ENCODE peak calls at places on chromosomes 4 and X, in ten cellular contexts. One of them, this sample, is unnamed.

GRCh38 chr4:149176019-149176418 is 639.6 kb downstream of the IQCM start:
- DNase-seq in omental fat pad: no peak
- DNase-seq in D721Med: no peak
- DNase-seq in A549: no peak
- DNase-seq in progenitor cell of endocrine pancreas: no peak
- DNase-seq in transverse colon: peak; percentile 10
- DNase-seq in Caco-2: peak; percentile 31
- DNase-seq in brain microvascular endothelial cell: no peak
- DNase-seq in GM13976: no peak
- DNase-seq in HFFc6: no peak
- DNase-seq in this sample: peak; percentile 13

GRCh38 chr4:138897818-138898226 is 117.8 kb upstream of the NOCT start:
- DNase-seq in omental fat pad: no peak
- DNase-seq in D721Med: no peak
- DNase-seq in A549: no peak
- DNase-seq in progenitor cell of endocrine pancreas: no peak
- DNase-seq in transverse colon: no peak
- DNase-seq in Caco-2: peak; percentile 61
- DNase-seq in brain microvascular endothelial cell: peak; percentile 93
- DNase-seq in GM13976: no peak
- DNase-seq in HFFc6: peak; percentile 97
- DNase-seq in this sample: peak; percentile 50

GRCh38 chr4:150402968-150403367 is 179.0 kb upstream of the MAB21L2 start:
- DNase-seq in omental fat pad: no peak
- DNase-seq in D721Med: no peak
- DNase-seq in A549: no peak
- DNase-seq in progenitor cell of endocrine pancreas: no peak
- DNase-seq in transverse colon: peak; percentile 64
- DNase-seq in Caco-2: no peak
- DNase-seq in brain microvascular endothelial cell: no peak
- DNase-seq in GM13976: no peak
- DNase-seq in HFFc6: no peak
- DNase-seq in this sample: peak; percentile 8

GRCh38 chrX:68699960-68700746 is 52.7 kb downstream of the STARD8 start:
- DNase-seq in omental fat pad: no peak
- DNase-seq in D721Med: no peak
- DNase-seq in A549: no peak
- DNase-seq in progenitor cell of endocrine pancreas: no peak
- DNase-seq in transverse colon: no peak
- DNase-seq in Caco-2: no peak
- DNase-seq in brain microvascular endothelial cell: no peak
- DNase-seq in GM13976: no peak
- DNase-seq in HFFc6: peak; percentile 43
- DNase-seq in this sample: peak; percentile 30

GRCh38 chr4:143558823-143559756 is 45.6 kb downstream of the SMARCA5 start:
- DNase-seq in omental fat pad: no peak
- DNase-seq in D721Med: no peak
- DNase-seq in A549: peak; percentile 34
- DNase-seq in progenitor cell of endocrine pancreas: peak; percentile 42
- DNase-seq in transverse colon: peak; percentile 79
- DNase-seq in Caco-2: peak; percentile 92
- DNase-seq in brain microvascular endothelial cell: peak; percentile 24
- DNase-seq in GM13976: peak; percentile 72
- DNase-seq in HFFc6: no peak
- DNase-seq in this sample: peak; percentile 19

GRCh38 chrX:1178580-1179057 is 33.8 kb downstream of the CRLF2 start:
- DNase-seq in omental fat pad: no peak
- DNase-seq in D721Med: no peak
- DNase-seq in A549: no peak
- DNase-seq in progenitor cell of endocrine pancreas: no peak
- DNase-seq in transverse colon: no peak
- DNase-seq in Caco-2: no peak
- DNase-seq in brain microvascular endothelial cell: no peak
- DNase-seq in GM13976: no peak
- DNase-seq in HFFc6: peak; percentile 68
- DNase-seq in this sample: no peak

GRCh38 chr4:47930971-47931804 is 16.8 kb upstream of the NFXL1 start:
- DNase-seq in omental fat pad: no peak
- DNase-seq in D721Med: no peak
- DNase-seq in A549: no peak
- DNase-seq in progenitor cell of endocrine pancreas: no peak
- DNase-seq in transverse colon: no peak
- DNase-seq in Caco-2: no peak
- DNase-seq in brain microvascular endothelial cell: peak; percentile 49
- DNase-seq in GM13976: no peak
- DNase-seq in HFFc6: peak; percentile 44
- DNase-seq in this sample: peak; percentile 53

GRCh38 chr4:6594826-6595355 is 19.9 kb downstream of the MAN2B2 start:
- DNase-seq in omental fat pad: no peak
- DNase-seq in D721Med: no peak
- DNase-seq in A549: no peak
- DNase-seq in progenitor cell of endocrine pancreas: no peak
- DNase-seq in transverse colon: no peak
- DNase-seq in Caco-2: no peak
- DNase-seq in brain microvascular endothelial cell: no peak
- DNase-seq in GM13976: no peak
- DNase-seq in HFFc6: peak; percentile 43
- DNase-seq in this sample: no peak

GRCh38 chr4:185534850-185535761 is at the start of gene PDLIM3:
- DNase-seq in omental fat pad: no peak
- DNase-seq in D721Med: peak; percentile 54
- DNase-seq in A549: peak; percentile 21
- DNase-seq in progenitor cell of endocrine pancreas: peak; percentile 55
- DNase-seq in transverse colon: peak; percentile 58
- DNase-seq in Caco-2: peak; percentile 52
- DNase-seq in brain microvascular endothelial cell: peak; percentile 19
- DNase-seq in GM13976: peak; percentile 62
- DNase-seq in HFFc6: no peak
- DNase-seq in this sample: no peak

GRCh38 chr4:98861100-98861499 is 67.8 kb downstream of the EIF4E start:
- DNase-seq in omental fat pad: no peak
- DNase-seq in D721Med: no peak
- DNase-seq in A549: no peak
- DNase-seq in progenitor cell of endocrine pancreas: no peak
- DNase-seq in transverse colon: no peak
- DNase-seq in Caco-2: no peak
- DNase-seq in brain microvascular endothelial cell: no peak
- DNase-seq in GM13976: no peak
- DNase-seq in HFFc6: no peak
- DNase-seq in this sample: no peak

GRCh38 chr4:47907247-47907646 is 7.1 kb downstream of the NFXL1 start:
- DNase-seq in omental fat pad: no peak
- DNase-seq in D721Med: no peak
- DNase-seq in A549: no peak
- DNase-seq in progenitor cell of endocrine pancreas: no peak
- DNase-seq in transverse colon: no peak
- DNase-seq in Caco-2: no peak
- DNase-seq in brain microvascular endothelial cell: no peak
- DNase-seq in GM13976: no peak
- DNase-seq in HFFc6: no peak
- DNase-seq in this sample: no peak

GRCh38 chrX:4547218-4547836 is 833.9 kb upstream of the PRKX start:
- DNase-seq in omental fat pad: no peak
- DNase-seq in D721Med: no peak
- DNase-seq in A549: peak; percentile 4
- DNase-seq in progenitor cell of endocrine pancreas: peak; percentile 51
- DNase-seq in transverse colon: peak; percentile 32
- DNase-seq in Caco-2: no peak
- DNase-seq in brain microvascular endothelial cell: peak; percentile 11
- DNase-seq in GM13976: peak; percentile 36
- DNase-seq in HFFc6: peak; percentile 1
- DNase-seq in this sample: peak; percentile 48

DNA sequence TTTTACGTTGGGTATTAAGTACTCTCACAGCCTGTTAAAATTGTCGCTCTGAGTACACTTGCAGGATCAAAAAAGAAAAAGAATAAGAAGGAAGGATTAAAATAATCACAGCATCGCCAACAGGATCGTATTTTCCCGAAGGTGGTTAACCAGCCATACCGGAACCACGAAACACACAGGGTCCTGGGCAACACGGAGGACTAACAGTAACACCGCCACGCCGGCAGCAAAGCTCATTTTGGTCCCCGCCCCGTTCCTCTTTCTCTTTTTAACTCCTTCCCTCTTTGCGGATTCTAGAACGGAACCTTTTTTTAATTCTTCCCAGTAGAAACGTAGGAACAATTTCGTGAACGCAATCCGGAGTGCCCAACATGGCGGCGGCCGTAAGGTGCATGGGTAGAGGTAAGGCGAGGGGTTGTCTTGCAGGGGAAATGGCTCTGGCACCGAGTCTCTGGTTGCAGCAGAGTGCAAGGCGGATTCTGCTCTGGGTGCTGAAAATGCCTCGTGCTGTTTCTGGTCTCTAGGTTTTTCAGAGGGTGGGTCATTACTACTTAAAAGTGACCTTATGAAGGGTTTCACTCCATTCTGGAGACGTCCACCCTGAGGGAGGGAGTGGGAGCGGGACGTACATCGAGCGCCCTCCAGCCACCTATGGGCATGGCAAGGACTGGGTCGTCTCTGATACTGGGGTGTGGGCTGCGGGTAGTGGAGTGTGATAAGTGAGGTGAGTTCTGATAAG is at the start of gene MRPL1:
- DNase-seq in omental fat pad: peak; percentile 47
- DNase-seq in D721Med: no peak
- DNase-seq in A549: peak; percentile 74
- DNase-seq in progenitor cell of endocrine pancreas: peak; percentile 51
- DNase-seq in transverse colon: peak; percentile 91
- DNase-seq in Caco-2: peak; percentile 89
- DNase-seq in brain microvascular endothelial cell: peak; percentile 94
- DNase-seq in GM13976: peak; percentile 74
- DNase-seq in HFFc6: peak; percentile 96
- DNase-seq in this sample: peak; percentile 96
- TF ChIP-seq CTCF in omental fat pad: no peak
- TF ChIP-seq CTCF in D721Med: no peak
- TF ChIP-seq CTCF in A549: no peak
- TF ChIP-seq CTCF in progenitor cell of endocrine pancreas: no peak
- TF ChIP-seq CTCF in transverse colon: no peak
- TF ChIP-seq CTCF in Caco-2: no peak
- TF ChIP-seq CTCF in brain microvascular endothelial cell: no peak
- TF ChIP-seq CTCF in GM13976: peak; percentile 21
- TF ChIP-seq CTCF in HFFc6: peak; percentile 36
- TF ChIP-seq CTCF in this sample: no peak

DNA sequence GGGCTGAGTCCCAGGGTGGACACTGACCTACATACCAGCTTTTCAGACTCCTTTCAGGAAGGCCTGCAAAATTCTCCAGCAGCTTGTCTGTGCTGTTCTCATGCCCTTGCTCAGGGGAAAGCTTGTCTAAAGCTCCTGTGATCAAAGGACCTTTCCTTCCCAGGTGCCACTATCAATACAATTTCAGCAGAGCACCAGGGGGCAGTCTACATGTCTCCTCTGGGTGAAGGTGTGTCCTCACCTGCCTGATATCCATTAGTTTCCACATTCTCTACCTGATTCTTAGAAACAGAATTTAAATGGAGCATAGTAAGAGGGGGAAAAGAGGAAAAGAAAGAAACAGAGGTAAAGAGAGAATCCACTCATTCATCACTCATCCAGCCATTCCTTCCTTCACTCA is 114.2 kb downstream of the PPARGC1A start:
- DNase-seq in omental fat pad: no peak
- DNase-seq in D721Med: no peak
- DNase-seq in A549: no peak
- DNase-seq in progenitor cell of endocrine pancreas: no peak
- DNase-seq in transverse colon: no peak
- DNase-seq in Caco-2: no peak
- DNase-seq in brain microvascular endothelial cell: no peak
- DNase-seq in GM13976: no peak
- DNase-seq in HFFc6: no peak
- DNase-seq in this sample: peak; percentile 36
- TF ChIP-seq CTCF in omental fat pad: no peak
- TF ChIP-seq CTCF in D721Med: no peak
- TF ChIP-seq CTCF in A549: no peak
- TF ChIP-seq CTCF in progenitor cell of endocrine pancreas: peak; percentile 40
- TF ChIP-seq CTCF in transverse colon: no peak
- TF ChIP-seq CTCF in Caco-2: peak; percentile 15
- TF ChIP-seq CTCF in brain microvascular endothelial cell: peak; percentile 19
- TF ChIP-seq CTCF in GM13976: no peak
- TF ChIP-seq CTCF in HFFc6: no peak
- TF ChIP-seq CTCF in this sample: peak; percentile 25

GRCh38 chr4:140427919-140428471 is 547 bp upstream of the CLGN start:
- DNase-seq in omental fat pad: no peak
- DNase-seq in D721Med: no peak
- DNase-seq in A549: no peak
- DNase-seq in progenitor cell of endocrine pancreas: no peak
- DNase-seq in transverse colon: no peak
- DNase-seq in Caco-2: no peak
- DNase-seq in brain microvascular endothelial cell: no peak
- DNase-seq in GM13976: no peak
- DNase-seq in HFFc6: no peak
- DNase-seq in this sample: peak; percentile 69

GRCh38 chr4:140423106-140423505 is 4.3 kb downstream of the CLGN start:
- DNase-seq in omental fat pad: no peak
- DNase-seq in D721Med: no peak
- DNase-seq in A549: no peak
- DNase-seq in progenitor cell of endocrine pancreas: no peak
- DNase-seq in transverse colon: no peak
- DNase-seq in Caco-2: no peak
- DNase-seq in brain microvascular endothelial cell: no peak
- DNase-seq in GM13976: no peak
- DNase-seq in HFFc6: no peak
- DNase-seq in this sample: no peak

GRCh38 chr4:140427104-140427918 is at the start of gene CLGN:
- DNase-seq in omental fat pad: no peak
- DNase-seq in D721Med: peak; percentile 57
- DNase-seq in A549: peak; percentile 63
- DNase-seq in progenitor cell of endocrine pancreas: peak; percentile 88
- DNase-seq in transverse colon: peak; percentile 70
- DNase-seq in Caco-2: peak; percentile 79
- DNase-seq in brain microvascular endothelial cell: peak; percentile 22
- DNase-seq in GM13976: peak; percentile 80
- DNase-seq in HFFc6: no peak
- DNase-seq in this sample: peak; percentile 65

DNA sequence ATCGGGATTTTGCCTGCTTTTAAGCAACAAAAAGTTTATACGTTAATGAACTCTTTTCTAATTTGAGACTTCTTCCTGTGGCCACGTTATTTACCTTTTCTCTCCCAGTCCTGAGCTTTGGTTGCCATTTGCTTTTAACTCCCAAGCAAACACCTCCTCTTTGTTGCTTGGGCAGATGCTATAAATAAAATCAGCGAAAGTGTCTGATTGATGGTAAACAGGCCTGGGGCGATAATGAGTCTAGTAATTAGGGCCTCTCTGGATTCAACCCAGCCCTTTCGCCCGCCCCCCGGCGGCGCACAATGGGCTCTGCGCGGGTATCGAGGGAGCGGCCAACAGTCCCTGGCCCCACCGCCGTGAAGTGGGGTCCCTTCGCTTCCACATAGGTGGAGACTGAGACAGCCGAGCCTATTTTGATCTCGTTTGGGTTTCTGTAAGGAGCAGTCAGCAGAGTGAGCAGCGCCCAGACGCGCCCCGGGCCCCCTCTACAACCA is 791 bp downstream of the CLGN start:
- DNase-seq in omental fat pad: no peak
- DNase-seq in D721Med: peak; percentile 15
- DNase-seq in A549: peak; percentile 13
- DNase-seq in progenitor cell of endocrine pancreas: peak; percentile 21
- DNase-seq in transverse colon: no peak
- DNase-seq in Caco-2: no peak
- DNase-seq in brain microvascular endothelial cell: no peak
- DNase-seq in GM13976: no peak
- DNase-seq in HFFc6: no peak
- DNase-seq in this sample: no peak
- TF ChIP-seq CTCF in omental fat pad: no peak
- TF ChIP-seq CTCF in D721Med: peak; percentile 20
- TF ChIP-seq CTCF in A549: no peak
- TF ChIP-seq CTCF in progenitor cell of endocrine pancreas: peak; percentile 42
- TF ChIP-seq CTCF in transverse colon: no peak
- TF ChIP-seq CTCF in Caco-2: peak; percentile 20
- TF ChIP-seq CTCF in brain microvascular endothelial cell: peak; percentile 41
- TF ChIP-seq CTCF in GM13976: no peak
- TF ChIP-seq CTCF in HFFc6: no peak
- TF ChIP-seq CTCF in this sample: no peak

GRCh38 chr4:103996059-103996458 is 276.3 kb upstream of the TACR3 start:
- DNase-seq in omental fat pad: no peak
- DNase-seq in D721Med: peak; percentile 9
- DNase-seq in A549: no peak
- DNase-seq in progenitor cell of endocrine pancreas: no peak
- DNase-seq in transverse colon: no peak
- DNase-seq in Caco-2: no peak
- DNase-seq in brain microvascular endothelial cell: no peak
- DNase-seq in GM13976: no peak
- DNase-seq in HFFc6: no peak
- DNase-seq in this sample: peak; percentile 75
- TF ChIP-seq CTCF in omental fat pad: no peak
- TF ChIP-seq CTCF in D721Med: peak; percentile 68
- TF ChIP-seq CTCF in A549: peak; percentile 32
- TF ChIP-seq CTCF in progenitor cell of endocrine pancreas: peak; percentile 23
- TF ChIP-seq CTCF in transverse colon: no peak
- TF ChIP-seq CTCF in Caco-2: no peak
- TF ChIP-seq CTCF in brain microvascular endothelial cell: no peak
- TF ChIP-seq CTCF in GM13976: no peak
- TF ChIP-seq CTCF in HFFc6: no peak
- TF ChIP-seq CTCF in this sample: peak; percentile 35

This sample was measured in MCF 10A.